ENCODE peak calls at places on chromosomes 7 and 10, in five cellular contexts. V is mesendoderm, Y is tibial artery, X is NCI-H82, W is nephron progenitor cell. U is an unnamed sample.

GRCh38 chr7:101108961-101109360 is 17.9 kb upstream of the SERPINE1 start:
- DNase-seq in V (no peak), X (no peak), Y (no peak), W (no peak), U (no peak)

GRCh38 chr10:86168256-86168655 is 198.3 kb downstream of the GRID1 start:
- DNase-seq in Y (peak; percentile 45), V (no peak), X (no peak), W (no peak), U (no peak)

GRCh38 chr7:41698726-41699125 is 4.2 kb downstream of the INHBA start:
- DNase-seq in X (no peak), V (no peak), Y (no peak), W (no peak), U (no peak)

GRCh38 chr10:50740351-50740688 is 584 bp downstream of the ASAH2B start:
- DNase-seq in W (no peak), X (no peak), Y (peak; percentile 63), V (no peak), U (no peak)

GRCh38 chr10:72435570-72435969 is 80.9 kb upstream of the DNAJB12 start:
- DNase-seq in V (no peak), W (no peak), X (no peak), Y (no peak), U (no peak)

GRCh38 chr7:131431289-131431688 is 103.6 kb downstream of the MKLN1 start:
- DNase-seq in X (no peak), V (no peak), W (no peak), Y (no peak), U (no peak)

GRCh38 chr7:122532406-122533269 is 166.3 kb downstream of the RNF133 start:
- DNase-seq in V (peak; percentile 55), W (no peak), X (peak; percentile 24), Y (no peak), U (peak; percentile 7)

GRCh38 chr10:27661511-27662286 is 83.9 kb downstream of the MKX start:
- DNase-seq in Y (no peak), W (no peak), V (no peak), X (no peak), U (peak; percentile 12)

GRCh38 chr10:89946106-89946505 is 244.7 kb downstream of the KIF20B start:
- DNase-seq in W (no peak), X (no peak), Y (no peak), V (no peak), U (no peak)

GRCh38 chr10:5609952-5610616 is 56.3 kb downstream of the ASB13 start:
- DNase-seq in X (no peak), V (no peak), W (no peak), Y (no peak), U (no peak)

GRCh38 chr10:44458671-44459403 is 73.9 kb upstream of the CXCL12 start:
- DNase-seq in X (no peak), W (no peak), Y (no peak), V (no peak), U (no peak)

GRCh38 chr7:74454948-74455804 is 1.5 kb downstream of the GTF2IRD1 start:
- DNase-seq in Y (peak; percentile 82), V (no peak), W (peak; percentile 40), X (peak; percentile 19), U (no peak)

GRCh38 chr7:47478926-47479791 is 102.8 kb downstream of the TNS3 start:
- DNase-seq in W (no peak), V (no peak), X (no peak), Y (peak; percentile 61), U (no peak)

GRCh38 chr7:157773361-157773760 is 436.6 kb downstream of the DNAJB6 start:
- DNase-seq in V (no peak), W (no peak), Y (no peak), X (no peak), U (no peak)

GRCh38 chr7:104231054-104232046 is 23.5 kb upstream of the ORC5 start:
- DNase-seq in V (peak; percentile 75), Y (no peak), X (peak; percentile 88), W (peak; percentile 58), U (peak; percentile 71)

GRCh38 chr7:42198296-42198695 is 38.7 kb downstream of the GLI3 start:
- DNase-seq in Y (no peak), V (no peak), X (no peak), W (no peak), U (no peak)

GRCh38 chr10:52782554-52782953 is 10.0 kb upstream of the MBL2 start:
- DNase-seq in W (no peak), X (no peak), V (no peak), Y (no peak), U (no peak)

GRCh38 chr7:131537581-131537980 is 18.8 kb downstream of the PODXL start:
- DNase-seq in W (no peak), X (peak; percentile 81), Y (no peak), V (no peak), U (no peak)

GRCh38 chr10:51706225-51706624 is 6.8 kb upstream of the CSTF2T start:
- DNase-seq in X (no peak), Y (peak; percentile 95), W (no peak), V (no peak), U (no peak)

GRCh38 chr7:127751062-127751722 is 99.2 kb downstream of the SND1 start:
- DNase-seq in V (no peak), Y (no peak), X (no peak), W (no peak), U (no peak)

GRCh38 chr7:129166745-129167144 is 21.7 kb upstream of the SMO start:
- DNase-seq in V (no peak), W (no peak), X (no peak), Y (no peak), U (no peak)

GRCh38 chr10:88992945-88993537 is 2.4 kb downstream of the FAS start:
- DNase-seq in W (no peak), X (no peak), V (no peak), Y (no peak), U (no peak)

GRCh38 chr10:475709-476457 is 213.6 kb downstream of the DIP2C start:
- DNase-seq in Y (no peak), V (no peak), W (no peak), X (no peak), U (no peak)

GRCh38 chr7:45681596-45682357 is 107.6 kb downstream of the ADCY1 start:
- DNase-seq in X (no peak), Y (peak; percentile 41), V (no peak), W (no peak), U (no peak)

GRCh38 chr10:12041766-12042408 is 722 bp downstream of the UPF2 start:
- DNase-seq in Y (no peak), W (peak; percentile 8), X (peak; percentile 27), V (peak; percentile 60), U (peak; percentile 13)